ENCODE peak calls at places on chromosome 21, in eight cellular contexts. A, N, K, Y, Z, B, L and U are unnamed samples.

GRCh38 chr21:32538147-32538792 is 47.1 kb downstream of the TCP10L start:
- DNase-seq in Z (no peak), K (no peak), Y (no peak), B (no peak), L (no peak), N (no peak), A (peak), U (no peak)

GRCh38 chr21:45845790-45846130 is 135.8 kb upstream of the COL6A1 start:
- DNase-seq in A (no peak), L (no peak), K (no peak), B (no peak), Y (no peak), Z (no peak), N (no peak), U (no peak)

GRCh38 chr21:17402885-17403477 is 109.9 kb upstream of the CXADR start:
- DNase-seq in L (peak), Z (no peak), N (no peak), A (no peak), Y (no peak), B (no peak), K (peak), U (peak)

GRCh38 chr21:22516230-22516629 is 1518.0 kb downstream of the NCAM2 start:
- DNase-seq in Y (no peak), K (no peak), B (no peak), A (no peak), N (no peak), Z (no peak), L (no peak), U (no peak)

GRCh38 chr21:45454081-45454923 is 49.3 kb downstream of the COL18A1 start:
- DNase-seq in B (no peak), Y (no peak), K (no peak), L (no peak), N (no peak), A (no peak), Z (no peak), U (no peak)

GRCh38 chr21:43859747-43860214 is 5.2 kb upstream of the AGPAT3 start:
- DNase-seq in Y (no peak), A (no peak), K (peak), N (no peak), L (no peak), Z (no peak), B (no peak), U (no peak)

GRCh38 chr21:27677547-27677946 is 710.7 kb upstream of the ADAMTS5 start:
- DNase-seq in N (no peak), K (no peak), Y (no peak), Z (no peak), A (no peak), L (no peak), B (no peak), U (no peak)

GRCh38 chr21:35041122-35041521 is 8.0 kb downstream of the RUNX1 start:
- DNase-seq in K (no peak), Z (no peak), N (no peak), A (no peak), Y (no peak), B (no peak), L (no peak), U (no peak)

GRCh38 chr21:35438643-35439404 is 389.7 kb upstream of the RUNX1 start:
- DNase-seq in L (no peak), Y (no peak), B (no peak), Z (no peak), N (peak), K (peak), A (no peak), U (peak)

GRCh38 chr21:39854572-39854971 is 12.7 kb upstream of the PCP4 start:
- DNase-seq in Y (no peak), A (no peak), N (no peak), L (no peak), K (peak), Z (no peak), B (no peak), U (no peak)

GRCh38 chr21:43191521-43191920 is 22.7 kb downstream of the CRYAA start:
- DNase-seq in B (no peak), N (no peak), A (no peak), K (no peak), L (no peak), Y (no peak), Z (no peak), U (no peak)

GRCh38 chr21:43209575-43210453 is 41.0 kb downstream of the CRYAA start:
- DNase-seq in Y (no peak), N (peak), L (peak), Z (no peak), A (no peak), B (no peak), K (no peak), U (peak)

GRCh38 chr21:29647353-29647781 is 292.4 kb downstream of the GRIK1 start:
- DNase-seq in Z (no peak), Y (no peak), B (no peak), K (no peak), L (peak), N (no peak), A (no peak), U (peak)

GRCh38 chr21:35732788-35733187 is 327.5 kb downstream of the SETD4 start:
- DNase-seq in Y (no peak), B (no peak), A (no peak), N (no peak), Z (no peak), L (no peak), K (no peak), U (no peak)

GRCh38 chr21:14877581-14878228 is 187.1 kb downstream of the NRIP1 start:
- DNase-seq in L (peak), B (peak), Y (no peak), K (no peak), N (no peak), A (no peak), Z (no peak), U (peak)

GRCh38 chr21:45487161-45487806 is 55.0 kb downstream of the SLC19A1 start:
- DNase-seq in B (no peak), Z (no peak), K (no peak), L (no peak), Y (no peak), A (no peak), N (no peak), U (no peak)

GRCh38 chr21:38669186-38669585 is 136.5 kb upstream of the ETS2 start:
- DNase-seq in A (no peak), Z (peak), K (peak), N (no peak), Y (peak), B (peak), L (peak), U (peak)

GRCh38 chr21:45539796-45540600 is 2.2 kb downstream of the SLC19A1 start:
- DNase-seq in Z (no peak), N (no peak), Y (no peak), K (no peak), B (no peak), A (no peak), L (no peak), U (no peak)

GRCh38 chr21:46189213-46189958 is 5.1 kb upstream of the SPATC1L start:
- DNase-seq in B (peak), L (peak), N (peak), Y (no peak), K (peak), A (no peak), Z (no peak), U (peak)

GRCh38 chr21:26776320-26777021 is 68.7 kb downstream of the ADAMTS1 start:
- DNase-seq in L (peak), Z (no peak), N (no peak), Y (no peak), A (no peak), K (no peak), B (peak), U (peak)

GRCh38 chr21:31731112-31731801 is 661 bp downstream of the SCAF4 start:
- DNase-seq in B (peak), Y (no peak), A (peak), L (peak), N (peak), Z (peak), K (peak), U (no peak)

GRCh38 chr21:37149411-37149810 is 76.4 kb downstream of the TTC3 start:
- DNase-seq in L (peak), B (peak), A (no peak), K (no peak), Y (no peak), Z (no peak), N (no peak), U (peak)

GRCh38 chr21:32257952-32258785 is 20.7 kb downstream of the MIS18A start:
- DNase-seq in K (peak), N (no peak), Z (peak), A (no peak), L (peak), B (peak), Y (peak), U (peak)

GRCh38 chr21:31911138-31911907 is 38.5 kb downstream of the HUNK start:
- DNase-seq in Y (no peak), L (peak), N (no peak), A (no peak), B (no peak), K (no peak), Z (no peak), U (peak)

GRCh38 chr21:14713109-14713508 is 167.0 kb upstream of the SAMSN1 start:
- DNase-seq in N (no peak), L (no peak), Y (no peak), Z (no peak), B (no peak), K (no peak), A (no peak), U (no peak)

GRCh38 chr21:43289966-43290365 is 121.2 kb downstream of the CRYAA start:
- DNase-seq in B (no peak), L (no peak), Z (no peak), N (no peak), A (no peak), K (no peak), Y (no peak), U (no peak)

GRCh38 chr21:28018213-28018612 is 974.5 kb downstream of the LTN1 start:
- DNase-seq in N (no peak), Y (no peak), Z (no peak), K (no peak), L (no peak), B (no peak), A (no peak), U (no peak)

GRCh38 chr21:45963225-45963555 is 18.4 kb upstream of the COL6A1 start:
- DNase-seq in L (peak), B (no peak), A (no peak), K (no peak), Z (no peak), N (no peak), Y (no peak), U (peak)